ENCODE peak calls at places on chromosomes 5 and 9, in five cellular contexts. H is left ventricle myocardium superior, M is ascending aorta, J is uterus, D is amniotic stem cell. C is an unnamed sample.

GRCh38 chr5:177091232-177091631 is 4.5 kb downstream of the FGFR4 start:
- DNase-seq in J (no peak), H (no peak), D (no peak), M (no peak), C (no peak)

GRCh38 chr9:131738838-131739191 is 1.1 kb downstream of the RAPGEF1 start:
- DNase-seq in D (no peak), M (no peak), J (no peak), H (no peak), C (no peak)

GRCh38 chr5:169474226-169474625 is 109.3 kb upstream of the SPDL1 start:
- DNase-seq in D (no peak), M (no peak), J (no peak), H (no peak), C (no peak)

GRCh38 chr5:10701567-10702039 is 59.4 kb downstream of the DAP start:
- DNase-seq in M (no peak), H (no peak), J (peak), D (no peak), C (no peak)

GRCh38 chr5:55146543-55147151 is 13.3 kb upstream of the GPX8 start:
- DNase-seq in H (peak), D (peak), J (peak), M (no peak), C (peak)

GRCh38 chr5:159456722-159457462 is 126.6 kb upstream of the IL12B start:
- DNase-seq in J (no peak), D (no peak), M (no peak), H (no peak), C (no peak)

GRCh38 chr5:157930710-157931109 is 71.8 kb upstream of the CLINT1 start:
- DNase-seq in M (no peak), J (no peak), H (peak), D (no peak), C (peak)

GRCh38 chr5:32928761-32929160 is 217.6 kb downstream of the NPR3 start:
- DNase-seq in M (no peak), D (no peak), H (no peak), J (no peak), C (no peak)

GRCh38 chr5:82106207-82106606 is 134.4 kb downstream of the ATG10 start:
- DNase-seq in D (no peak), H (no peak), J (peak), M (no peak), C (no peak)

GRCh38 chr5:59759600-59760357 is 133.7 kb downstream of the PDE4D start:
- DNase-seq in M (no peak), H (no peak), J (no peak), D (no peak), C (no peak)

GRCh38 chr9:90023861-90024260 is 419.0 kb downstream of the GADD45G start:
- DNase-seq in J (no peak), H (no peak), D (no peak), M (no peak), C (no peak)

GRCh38 chr5:90386099-90386710 is 23.4 kb downstream of the CETN3 start:
- DNase-seq in J (no peak), H (no peak), D (no peak), M (no peak), C (no peak)

GRCh38 chr5:180441577-180441976 is 52.6 kb upstream of the CNOT6 start:
- DNase-seq in M (no peak), J (no peak), D (no peak), H (no peak), C (no peak)

GRCh38 chr5:125412051-125412560 is 665.7 kb upstream of the ZNF608 start:
- DNase-seq in H (no peak), M (no peak), D (no peak), J (no peak), C (peak)

GRCh38 chr9:131635285-131635684 is 90.0 kb downstream of the PRRT1B start:
- DNase-seq in J (peak), D (peak), M (peak), H (peak), C (peak)

GRCh38 chr5:33762859-33763258 is 128.9 kb downstream of the ADAMTS12 start:
- DNase-seq in D (no peak), M (no peak), H (no peak), J (no peak), C (no peak)

GRCh38 chr9:82558855-82559615 is 503.9 kb downstream of the RASEF start:
- DNase-seq in D (no peak), J (no peak), M (no peak), H (no peak), C (no peak)

GRCh38 chr5:178301641-178302040 is 69.0 kb upstream of the PHYKPL start:
- DNase-seq in J (no peak), D (no peak), M (no peak), H (no peak), C (no peak)

GRCh38 chr9:100277166-100277979 is 75.4 kb downstream of the TEX10 start:
- DNase-seq in M (no peak), J (no peak), D (no peak), H (no peak), C (no peak)

C was measured in Right ventricle myocardium superior.